ENCODE peak calls at places on chromosomes 3 and 15, in seven cellular contexts. One of them, this sample, is unnamed.

GRCh38 chr3:78086150-78086549 is 1046.3 kb downstream of the ROBO2 start:
- DNase-seq in OCI-LY7: no peak
- DNase-seq in right cardiac atrium: no peak
- DNase-seq in HCT116: no peak
- DNase-seq in prostate gland: no peak
- DNase-seq in colonic mucosa: no peak
- DNase-seq in CD8-positive, alpha-beta T cell: no peak
- DNase-seq in this sample: no peak

GRCh38 chr15:37142371-37142770 is 42.0 kb upstream of the MEIS2 start:
- DNase-seq in CD8-positive, alpha-beta T cell: no peak
- DNase-seq in colonic mucosa: no peak
- DNase-seq in OCI-LY7: no peak
- DNase-seq in right cardiac atrium: no peak
- DNase-seq in prostate gland: no peak
- DNase-seq in HCT116: no peak
- DNase-seq in this sample: peak; percentile 37

GRCh38 chr15:59294961-59295741 is 77.5 kb downstream of the MYO1E start:
- DNase-seq in colonic mucosa: peak; percentile 45
- DNase-seq in HCT116: peak; percentile 78
- DNase-seq in prostate gland: no peak
- DNase-seq in OCI-LY7: no peak
- DNase-seq in right cardiac atrium: no peak
- DNase-seq in CD8-positive, alpha-beta T cell: no peak
- DNase-seq in this sample: peak; percentile 64

GRCh38 chr15:67838789-67839332 is 984 bp downstream of the RNU6-1 start:
- DNase-seq in prostate gland: peak; percentile 58
- DNase-seq in OCI-LY7: no peak
- DNase-seq in CD8-positive, alpha-beta T cell: no peak
- DNase-seq in colonic mucosa: peak; percentile 62
- DNase-seq in HCT116: no peak
- DNase-seq in right cardiac atrium: peak; percentile 70
- DNase-seq in this sample: peak; percentile 66

GRCh38 chr3:197042539-197042938 is 12.9 kb upstream of the MELTF start:
- DNase-seq in right cardiac atrium: no peak
- DNase-seq in colonic mucosa: no peak
- DNase-seq in CD8-positive, alpha-beta T cell: no peak
- DNase-seq in prostate gland: no peak
- DNase-seq in HCT116: no peak
- DNase-seq in OCI-LY7: no peak
- DNase-seq in this sample: no peak

GRCh38 chr15:72269739-72270138 is 2.6 kb downstream of the PARP6 start:
- DNase-seq in prostate gland: no peak
- DNase-seq in colonic mucosa: no peak
- DNase-seq in HCT116: no peak
- DNase-seq in CD8-positive, alpha-beta T cell: no peak
- DNase-seq in right cardiac atrium: no peak
- DNase-seq in OCI-LY7: no peak
- DNase-seq in this sample: no peak

GRCh38 chr3:139780603-139781002 is 102.8 kb upstream of the NMNAT3 start:
- DNase-seq in right cardiac atrium: no peak
- DNase-seq in HCT116: no peak
- DNase-seq in CD8-positive, alpha-beta T cell: no peak
- DNase-seq in OCI-LY7: no peak
- DNase-seq in colonic mucosa: no peak
- DNase-seq in prostate gland: no peak
- DNase-seq in this sample: no peak

GRCh38 chr15:37133619-37134018 is 33.3 kb upstream of the MEIS2 start:
- DNase-seq in HCT116: no peak
- DNase-seq in CD8-positive, alpha-beta T cell: no peak
- DNase-seq in prostate gland: no peak
- DNase-seq in colonic mucosa: no peak
- DNase-seq in OCI-LY7: peak; percentile 9
- DNase-seq in right cardiac atrium: no peak
- DNase-seq in this sample: no peak

GRCh38 chr15:78880242-78880533 is 7.5 kb downstream of the MORF4L1 start:
- DNase-seq in OCI-LY7: no peak
- DNase-seq in HCT116: no peak
- DNase-seq in colonic mucosa: no peak
- DNase-seq in prostate gland: no peak
- DNase-seq in CD8-positive, alpha-beta T cell: no peak
- DNase-seq in right cardiac atrium: no peak
- DNase-seq in this sample: no peak

GRCh38 chr3:134799393-134799792 is 4.3 kb downstream of the EPHB1 start:
- DNase-seq in prostate gland: no peak
- DNase-seq in CD8-positive, alpha-beta T cell: no peak
- DNase-seq in colonic mucosa: no peak
- DNase-seq in HCT116: no peak
- DNase-seq in right cardiac atrium: no peak
- DNase-seq in OCI-LY7: no peak
- DNase-seq in this sample: no peak

GRCh38 chr3:109927726-109928125 is 590.4 kb upstream of the DPPA4 start:
- DNase-seq in prostate gland: no peak
- DNase-seq in colonic mucosa: no peak
- DNase-seq in CD8-positive, alpha-beta T cell: no peak
- DNase-seq in HCT116: no peak
- DNase-seq in right cardiac atrium: no peak
- DNase-seq in OCI-LY7: no peak
- DNase-seq in this sample: no peak

GRCh38 chr3:170222647-170223541 is 670 bp downstream of the PRKCI start:
- DNase-seq in CD8-positive, alpha-beta T cell: peak; percentile 49
- DNase-seq in OCI-LY7: peak; percentile 63
- DNase-seq in HCT116: no peak
- DNase-seq in prostate gland: peak; percentile 28
- DNase-seq in colonic mucosa: peak; percentile 44
- DNase-seq in right cardiac atrium: peak; percentile 37
- DNase-seq in this sample: peak; percentile 66

GRCh38 chr15:77474310-77474986 is 53.8 kb downstream of the HMG20A start:
- DNase-seq in HCT116: no peak
- DNase-seq in right cardiac atrium: no peak
- DNase-seq in OCI-LY7: no peak
- DNase-seq in colonic mucosa: no peak
- DNase-seq in CD8-positive, alpha-beta T cell: no peak
- DNase-seq in prostate gland: no peak
- DNase-seq in this sample: no peak

GRCh38 chr15:37100109-37100873 is at the start of gene MEIS2:
- DNase-seq in right cardiac atrium: peak; percentile 95
- DNase-seq in OCI-LY7: peak; percentile 89
- DNase-seq in CD8-positive, alpha-beta T cell: peak; percentile 27
- DNase-seq in colonic mucosa: peak; percentile 78
- DNase-seq in prostate gland: peak; percentile 91
- DNase-seq in HCT116: peak; percentile 59
- DNase-seq in this sample: peak; percentile 87

GRCh38 chr3:105647047-105647446 is 221.8 kb downstream of the CBLB start:
- DNase-seq in CD8-positive, alpha-beta T cell: no peak
- DNase-seq in prostate gland: no peak
- DNase-seq in colonic mucosa: no peak
- DNase-seq in right cardiac atrium: peak; percentile 22
- DNase-seq in OCI-LY7: no peak
- DNase-seq in HCT116: peak; percentile 69
- DNase-seq in this sample: peak; percentile 24

GRCh38 chr3:171569571-171570132 is 109.4 kb upstream of the TNIK start:
- DNase-seq in colonic mucosa: no peak
- DNase-seq in HCT116: no peak
- DNase-seq in CD8-positive, alpha-beta T cell: no peak
- DNase-seq in prostate gland: no peak
- DNase-seq in right cardiac atrium: no peak
- DNase-seq in OCI-LY7: no peak
- DNase-seq in this sample: no peak

GRCh38 chr3:108342829-108343478 is 46.6 kb downstream of the HHLA2 start:
- DNase-seq in OCI-LY7: no peak
- DNase-seq in CD8-positive, alpha-beta T cell: no peak
- DNase-seq in HCT116: no peak
- DNase-seq in colonic mucosa: no peak
- DNase-seq in prostate gland: no peak
- DNase-seq in right cardiac atrium: no peak
- DNase-seq in this sample: no peak

GRCh38 chr3:119600732-119601131 is 3.0 kb downstream of the PLA1A start:
- DNase-seq in right cardiac atrium: peak; percentile 33
- DNase-seq in OCI-LY7: peak; percentile 18
- DNase-seq in CD8-positive, alpha-beta T cell: no peak
- DNase-seq in HCT116: peak; percentile 10
- DNase-seq in prostate gland: no peak
- DNase-seq in colonic mucosa: no peak
- DNase-seq in this sample: no peak

GRCh38 chr3:169964176-169964575 is 2.4 kb upstream of the SEC62 start:
- DNase-seq in right cardiac atrium: no peak
- DNase-seq in prostate gland: no peak
- DNase-seq in colonic mucosa: no peak
- DNase-seq in HCT116: no peak
- DNase-seq in CD8-positive, alpha-beta T cell: no peak
- DNase-seq in OCI-LY7: no peak
- DNase-seq in this sample: peak; percentile 12

GRCh38 chr15:75736256-75736655 is 23.6 kb upstream of the CSPG4 start:
- DNase-seq in prostate gland: no peak
- DNase-seq in HCT116: no peak
- DNase-seq in colonic mucosa: no peak
- DNase-seq in OCI-LY7: no peak
- DNase-seq in right cardiac atrium: no peak
- DNase-seq in CD8-positive, alpha-beta T cell: no peak
- DNase-seq in this sample: no peak

GRCh38 chr15:43249699-43250203 is 17.0 kb downstream of the TGM5 start:
- DNase-seq in colonic mucosa: no peak
- DNase-seq in right cardiac atrium: no peak
- DNase-seq in CD8-positive, alpha-beta T cell: no peak
- DNase-seq in OCI-LY7: no peak
- DNase-seq in HCT116: no peak
- DNase-seq in prostate gland: no peak
- DNase-seq in this sample: no peak

GRCh38 chr15:55196011-55196410 is 730 bp downstream of the RSL24D1 start:
- DNase-seq in colonic mucosa: peak; percentile 17
- DNase-seq in prostate gland: no peak
- DNase-seq in OCI-LY7: peak; percentile 24
- DNase-seq in right cardiac atrium: no peak
- DNase-seq in HCT116: no peak
- DNase-seq in CD8-positive, alpha-beta T cell: no peak
- DNase-seq in this sample: no peak

DNA sequence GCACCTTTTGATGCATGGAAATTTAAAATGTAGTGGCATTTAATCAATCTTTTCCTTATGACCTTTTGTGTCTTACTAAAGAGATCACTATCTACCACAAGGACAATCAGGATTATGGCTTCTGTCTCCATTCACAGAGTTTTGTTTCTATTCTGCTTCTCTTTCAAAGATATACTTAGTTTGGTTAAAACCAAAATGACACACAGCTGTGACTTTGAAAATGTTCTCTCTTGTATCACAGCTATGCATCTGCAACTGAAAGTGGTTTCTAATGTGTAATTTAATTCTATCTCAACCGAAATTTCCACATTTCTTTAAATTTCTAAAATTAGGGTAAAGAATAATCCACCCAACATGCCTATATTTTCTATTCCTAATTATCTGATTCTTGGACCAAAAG is 27.7 kb downstream of the HLTF start:
- DNase-seq in OCI-LY7: no peak
- DNase-seq in HCT116: no peak
- DNase-seq in prostate gland: no peak
- DNase-seq in colonic mucosa: no peak
- DNase-seq in right cardiac atrium: no peak
- DNase-seq in CD8-positive, alpha-beta T cell: no peak
- DNase-seq in this sample: no peak
- H3K27ac ChIP-seq in OCI-LY7: no peak overlapping the region
- H3K27ac ChIP-seq in HCT116: no peak overlapping the region
- H3K27ac ChIP-seq in prostate gland: no peak overlapping the region
- H3K27ac ChIP-seq in colonic mucosa: no peak overlapping the region
- H3K27ac ChIP-seq in right cardiac atrium: no peak overlapping the region
- H3K27ac ChIP-seq in CD8-positive, alpha-beta T cell: no peak overlapping the region
- H3K27ac ChIP-seq in this sample: no peak overlapping the region

GRCh38 chr3:37114251-37115145 is 59.9 kb downstream of the LRRFIP2 start:
- DNase-seq in OCI-LY7: no peak
- DNase-seq in HCT116: no peak
- DNase-seq in colonic mucosa: no peak
- DNase-seq in prostate gland: no peak
- DNase-seq in CD8-positive, alpha-beta T cell: no peak
- DNase-seq in right cardiac atrium: no peak
- DNase-seq in this sample: peak; percentile 13
- H3K27ac ChIP-seq in OCI-LY7: no peak overlapping the region
- H3K27ac ChIP-seq in HCT116: no peak overlapping the region
- H3K27ac ChIP-seq in colonic mucosa: no peak overlapping the region
- H3K27ac ChIP-seq in prostate gland: no peak overlapping the region
- H3K27ac ChIP-seq in CD8-positive, alpha-beta T cell: no peak overlapping the region
- H3K27ac ChIP-seq in right cardiac atrium: no peak overlapping the region
- H3K27ac ChIP-seq in this sample: no peak overlapping the region

DNA sequence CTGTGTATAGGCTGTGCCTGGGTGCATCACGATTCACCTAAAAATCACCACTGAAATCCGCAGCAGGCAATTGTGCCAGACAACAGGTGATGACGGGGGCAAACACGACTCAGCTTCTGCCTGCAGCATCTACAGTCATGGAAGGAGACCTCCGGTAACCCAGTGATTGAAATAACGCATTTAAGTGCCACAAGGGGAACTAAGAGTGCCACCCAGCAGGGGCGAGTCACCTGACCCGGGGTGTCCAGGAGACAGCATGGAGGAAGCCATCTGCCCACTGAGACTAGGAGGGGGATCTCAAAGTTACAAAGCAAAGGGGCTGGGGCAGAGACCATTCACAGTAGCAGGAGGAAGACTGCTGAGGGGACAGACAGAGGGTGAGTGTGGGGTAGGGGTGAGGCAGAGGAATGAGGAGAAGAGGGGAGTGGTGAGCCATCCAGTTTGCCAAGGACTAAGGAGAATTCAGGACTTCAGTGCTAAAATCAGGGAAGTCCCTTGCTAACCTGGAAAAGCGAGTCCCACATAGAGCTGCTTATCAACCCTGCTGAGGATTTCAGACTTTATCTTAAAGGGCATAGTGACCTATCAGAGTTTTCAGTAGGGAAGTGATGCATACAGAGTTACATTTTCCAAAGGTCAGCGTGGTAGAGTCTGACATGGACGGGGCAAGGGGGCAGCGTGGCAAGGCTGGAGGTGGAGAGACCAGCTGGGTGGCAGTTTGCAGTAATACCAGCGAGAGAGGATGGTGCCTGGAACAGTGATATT is 256.7 kb upstream of the HES1 start:
- DNase-seq in right cardiac atrium: no peak
- DNase-seq in HCT116: no peak
- DNase-seq in CD8-positive, alpha-beta T cell: no peak
- DNase-seq in prostate gland: no peak
- DNase-seq in OCI-LY7: peak; percentile 48
- DNase-seq in colonic mucosa: no peak
- DNase-seq in this sample: no peak
- H3K27ac ChIP-seq in right cardiac atrium: no peak overlapping the region
- H3K27ac ChIP-seq in HCT116: no peak overlapping the region
- H3K27ac ChIP-seq in CD8-positive, alpha-beta T cell: no peak overlapping the region
- H3K27ac ChIP-seq in prostate gland: no peak overlapping the region
- H3K27ac ChIP-seq in OCI-LY7: no peak overlapping the region
- H3K27ac ChIP-seq in colonic mucosa: no peak overlapping the region
- H3K27ac ChIP-seq in this sample: no peak overlapping the region

DNA sequence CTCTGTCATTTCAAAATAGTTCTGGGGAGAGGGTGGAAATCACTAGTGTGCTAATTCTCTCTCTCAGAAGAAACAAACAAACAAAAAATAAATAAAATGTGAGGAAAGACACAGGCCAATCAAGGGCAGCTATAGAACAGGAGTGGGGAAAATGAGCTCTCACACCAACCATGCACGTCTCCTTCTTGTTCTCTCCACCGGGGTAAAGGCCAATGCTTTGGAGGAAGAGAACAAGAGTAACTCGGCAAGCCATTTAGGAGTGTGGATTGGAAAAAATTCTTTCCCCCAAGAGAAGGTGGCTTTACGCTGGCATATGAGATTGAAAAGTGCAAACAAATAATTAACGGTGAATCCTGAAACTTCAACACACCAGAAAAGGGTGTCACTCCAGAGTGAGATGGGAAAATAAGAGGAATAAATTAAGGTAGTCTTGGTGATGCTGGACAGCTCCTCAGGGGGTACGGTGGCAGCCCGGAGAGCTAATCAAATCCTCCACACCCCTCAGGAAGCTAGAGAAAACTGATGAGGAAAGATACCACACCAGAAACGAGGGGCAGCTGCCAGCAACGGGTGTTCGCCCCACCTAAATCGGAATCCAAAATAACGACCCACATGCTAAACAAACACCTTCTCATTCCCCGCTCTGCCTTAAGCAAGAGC is 88.0 kb downstream of the RFTN1 start:
- DNase-seq in prostate gland: no peak
- DNase-seq in right cardiac atrium: no peak
- DNase-seq in HCT116: no peak
- DNase-seq in OCI-LY7: no peak
- DNase-seq in CD8-positive, alpha-beta T cell: no peak
- DNase-seq in colonic mucosa: no peak
- DNase-seq in this sample: no peak
- H3K27ac ChIP-seq in prostate gland: no peak overlapping the region
- H3K27ac ChIP-seq in right cardiac atrium: no peak overlapping the region
- H3K27ac ChIP-seq in HCT116: no peak overlapping the region
- H3K27ac ChIP-seq in OCI-LY7: peak overlapping the region; percentile 67
- H3K27ac ChIP-seq in CD8-positive, alpha-beta T cell: no peak overlapping the region
- H3K27ac ChIP-seq in colonic mucosa: no peak overlapping the region
- H3K27ac ChIP-seq in this sample: no peak overlapping the region

This sample was measured in RWPE1.